ENCODE peak calls at places on chromosomes 1 and 21, in ten cellular contexts. V is NCI-H748 treated with DMSO at 0.1 percent for 48 hours; T is stimulated activated CD4-positive, alpha-beta T cell treated with anti-CD3 and anti-CD28 coated beads, Interleukin-4, amount 100 ng/mL, for 48 hours; I is GM19239; K is adipocyte; X is endothelial cell; O is dermis microvascular lymphatic vessel endothelial cell; G is MCF 10A; S is lower lobe of right lung; W is activated naive CD4-positive, alpha-beta T cell. Z is an unnamed sample.
A peak's percentile ranks its signal among the peaks of the same experiment; 100 is the strongest.

GRCh38 chr1:33459766-33460543 is 12.5 kb upstream of the ZSCAN20 start:
- DNase-seq in S (no peak), X (no peak), K (no peak), O (no peak), T (no peak), G (peak; percentile 39), V (no peak), W (no peak), I (no peak), Z (no peak)

GRCh38 chr1:202086579-202087350 is 36.0 kb upstream of the GPR37L1 start:
- DNase-seq in V (peak; percentile 40), W (no peak), I (no peak), S (peak; percentile 50), K (no peak), X (no peak), G (peak; percentile 73), T (no peak), O (no peak), Z (no peak)

GRCh38 chr1:55725378-55725777 is 510.2 kb upstream of the USP24 start:
- DNase-seq in X (no peak), O (no peak), G (peak; percentile 78), K (peak; percentile 72), T (no peak), I (no peak), W (no peak), S (no peak), V (no peak), Z (no peak)

GRCh38 chr1:155989242-155989991 is 11.1 kb upstream of the ARHGEF2 start:
- DNase-seq in S (peak; percentile 82), K (peak; percentile 88), O (peak; percentile 65), I (no peak), W (peak; percentile 61), G (peak; percentile 85), T (peak; percentile 73), V (no peak), X (peak; percentile 80), Z (peak; percentile 71)

GRCh38 chr1:43557744-43558245 is 27.1 kb downstream of the PTPRF start:
- DNase-seq in T (no peak), W (no peak), V (no peak), K (peak; percentile 30), X (no peak), I (no peak), O (no peak), G (no peak), S (peak; percentile 67), Z (no peak)

GRCh38 chr1:5596651-5597050 is 395.6 kb downstream of the NPHP4 start:
- DNase-seq in O (no peak), W (no peak), X (no peak), V (no peak), I (no peak), K (no peak), G (no peak), T (no peak), S (no peak), Z (no peak)

GRCh38 chr1:159556931-159557369 is 21.1 kb upstream of the OR10J5 start:
- DNase-seq in X (no peak), K (no peak), I (no peak), S (no peak), V (no peak), W (no peak), G (no peak), T (no peak), O (no peak), Z (no peak)

GRCh38 chr1:34779526-34779925 is 1.5 kb upstream of the GJB3 start:
- DNase-seq in I (no peak), W (no peak), S (no peak), O (no peak), X (no peak), V (no peak), G (peak; percentile 85), T (no peak), K (no peak), Z (no peak)

GRCh38 chr1:46735708-46736324 is 16.9 kb upstream of the EFCAB14 start:
- DNase-seq in I (peak; percentile 17), W (no peak), V (no peak), G (peak; percentile 71), S (no peak), K (peak; percentile 69), T (no peak), X (peak; percentile 69), O (peak; percentile 71), Z (no peak)

GRCh38 chr1:200556005-200556404 is 64.5 kb downstream of the KIF14 start:
- DNase-seq in K (no peak), T (no peak), O (no peak), S (no peak), I (no peak), V (no peak), G (no peak), W (no peak), X (peak; percentile 9), Z (no peak)

GRCh38 chr21:34933609-34934345 is 115.3 kb downstream of the RUNX1 start:
- DNase-seq in S (no peak), X (no peak), K (no peak), T (no peak), W (no peak), V (no peak), I (no peak), O (no peak), G (no peak), Z (no peak)

GRCh38 chr1:203116048-203116810 is 11.3 kb upstream of the ADORA1 start:
- DNase-seq in S (no peak), O (no peak), V (no peak), W (no peak), X (no peak), I (no peak), T (no peak), K (no peak), G (peak; percentile 22), Z (no peak)

GRCh38 chr1:200165493-200166220 is 138.1 kb downstream of the NR5A2 start:
- DNase-seq in I (no peak), X (no peak), S (no peak), K (no peak), V (no peak), O (no peak), T (no peak), W (no peak), G (no peak), Z (no peak)

GRCh38 chr1:177021741-177022140 is 142.8 kb downstream of the ASTN1 start:
- DNase-seq in X (no peak), G (no peak), O (no peak), S (no peak), V (no peak), W (no peak), K (no peak), T (no peak), I (no peak), Z (no peak)

GRCh38 chr1:30511106-30511505 is 212.3 kb downstream of the MATN1 start:
- DNase-seq in T (no peak), G (no peak), O (no peak), X (no peak), V (no peak), S (no peak), K (no peak), W (no peak), I (no peak), Z (no peak)

GRCh38 chr1:94858276-94858675 is 38.1 kb downstream of the SLC44A3 start:
- DNase-seq in K (peak; percentile 47), G (peak; percentile 60), W (no peak), V (no peak), O (no peak), X (no peak), I (no peak), S (peak; percentile 50), T (no peak), Z (no peak)

GRCh38 chr1:28141685-28142084 is 34.8 kb downstream of the PTAFR start:
- DNase-seq in W (no peak), T (no peak), K (no peak), G (no peak), S (no peak), V (no peak), I (no peak), X (no peak), O (no peak), Z (no peak)

GRCh38 chr1:168114845-168115244 is 21.9 kb downstream of the GPR161 start:
- DNase-seq in O (no peak), V (no peak), T (no peak), K (no peak), W (no peak), G (peak; percentile 58), X (no peak), S (no peak), I (no peak), Z (peak; percentile 14)

GRCh38 chr1:18139198-18139981 is 31.8 kb downstream of the IGSF21 start:
- DNase-seq in V (no peak), G (no peak), X (no peak), K (no peak), W (no peak), S (no peak), I (no peak), O (no peak), T (no peak), Z (no peak)

GRCh38 chr1:8182034-8182761 is 135.7 kb upstream of the SLC45A1 start:
- DNase-seq in S (peak; percentile 60), X (no peak), G (peak; percentile 90), O (peak; percentile 90), W (no peak), V (no peak), K (peak; percentile 37), T (no peak), I (no peak), Z (no peak)

GRCh38 chr1:69739181-69739580 is 171.5 kb downstream of the LRRC7 start:
- DNase-seq in G (no peak), V (no peak), K (peak; percentile 5), S (no peak), I (no peak), X (no peak), T (no peak), W (no peak), O (no peak), Z (no peak)

GRCh38 chr1:2205191-2205952 is 10.8 kb upstream of the FAAP20 start:
- DNase-seq in V (peak; percentile 31), I (peak; percentile 96), X (peak; percentile 94), G (peak; percentile 90), K (no peak), O (peak; percentile 97), W (no peak), S (peak; percentile 97), T (no peak), Z (peak; percentile 32)

GRCh38 chr1:90386899-90387334 is 330.2 kb downstream of the BARHL2 start:
- DNase-seq in X (no peak), S (no peak), T (no peak), V (no peak), O (no peak), K (peak; percentile 66), G (no peak), I (no peak), W (no peak), Z (no peak)

GRCh38 chr1:213531369-213532310 is 456.1 kb upstream of the PROX1 start:
- DNase-seq in X (no peak), K (no peak), O (no peak), W (no peak), V (no peak), G (no peak), I (no peak), S (no peak), T (no peak), Z (no peak)

GRCh38 chr1:42938596-42939184 is 20.0 kb downstream of the SLC2A1 start:
- DNase-seq in K (no peak), O (no peak), W (no peak), I (no peak), S (peak; percentile 45), V (no peak), X (no peak), G (no peak), T (no peak), Z (no peak)

GRCh38 chr21:44416193-44416592 is 39.1 kb upstream of the LRRC3 start:
- DNase-seq in K (no peak), I (no peak), W (no peak), V (no peak), T (no peak), S (no peak), G (no peak), X (no peak), O (no peak), Z (no peak)

GRCh38 chr1:146034976-146035469 is 13.5 kb upstream of the HJV start:
- DNase-seq in V (peak; percentile 21), T (no peak), W (no peak), O (no peak), X (no peak), I (no peak), G (peak; percentile 62), S (no peak), K (peak; percentile 53), Z (peak; percentile 39)

GRCh38 chr1:5953386-5953785 is 38.8 kb downstream of the NPHP4 start:
- DNase-seq in K (no peak), V (no peak), G (no peak), I (no peak), X (no peak), O (no peak), T (no peak), S (no peak), W (no peak), Z (no peak)

Z was measured in NCI-H774.